ENCODE peak calls at places on chromosomes 16 and 17, in seven cellular contexts. U is effector memory CD4-positive, alpha-beta T cell; Y is PC-3; H is IMR-90; X is cardiac muscle cell; P is HCT116; W is CD8-positive, alpha-beta T cell. L is an unnamed sample.

GRCh38 chr17:57110152-57110542 is 25.1 kb downstream of the AKAP1 start:
- DNase-seq in U (no peak), Y (no peak), H (no peak), X (peak; percentile 23), P (no peak), W (no peak), L (no peak)

GRCh38 chr16:13936596-13937081 is 16.7 kb downstream of the ERCC4 start:
- DNase-seq in U (no peak), Y (peak; percentile 16), H (peak; percentile 69), X (peak; percentile 84), P (no peak), W (no peak), L (no peak)

GRCh38 chr16:74852500-74852875 is 77.9 kb upstream of the FA2H start:
- DNase-seq in U (no peak), Y (no peak), H (no peak), X (no peak), P (no peak), W (no peak), L (no peak)

GRCh38 chr17:75849724-75850123 is 5.4 kb downstream of the WBP2 start:
- DNase-seq in U (no peak), Y (no peak), H (no peak), X (no peak), P (no peak), W (no peak), L (no peak)

GRCh38 chr17:74825003-74825627 is 34.6 kb downstream of the GRIN2C start:
- DNase-seq in U (no peak), Y (no peak), H (no peak), X (no peak), P (no peak), W (no peak), L (no peak)

GRCh38 chr16:67278773-67279295 is 498 bp upstream of the PLEKHG4 start:
- DNase-seq in U (peak; percentile 17), Y (no peak), H (no peak), X (no peak), P (no peak), W (peak; percentile 9), L (no peak)

GRCh38 chr16:80012586-80012985 is 412.0 kb upstream of the MAF start:
- DNase-seq in U (no peak), Y (no peak), H (no peak), X (no peak), P (no peak), W (no peak), L (no peak)

GRCh38 chr16:73068546-73069401 is 20.8 kb upstream of the ZFHX3 start:
- DNase-seq in U (no peak), Y (peak; percentile 72), H (peak; percentile 99), X (peak; percentile 94), P (no peak), W (no peak), L (peak; percentile 54)

GRCh38 chr16:88530858-88531203 is 39.4 kb upstream of the ZC3H18 start:
- DNase-seq in U (no peak), Y (no peak), H (no peak), X (no peak), P (no peak), W (no peak), L (no peak)

GRCh38 chr17:31388770-31389672 is 2.5 kb upstream of the RAB11FIP4 start:
- DNase-seq in U (no peak), Y (peak; percentile 10), H (no peak), X (peak; percentile 33), P (no peak), W (peak; percentile 29), L (peak; percentile 55)

GRCh38 chr17:81035389-81036127 is 607 bp downstream of the BAIAP2 start:
- DNase-seq in U (no peak), Y (peak; percentile 38), H (no peak), X (peak; percentile 42), P (no peak), W (no peak), L (peak; percentile 53)

GRCh38 chr16:64132686-64133085 is 989.2 kb downstream of the CDH11 start:
- DNase-seq in U (no peak), Y (no peak), H (no peak), X (peak; percentile 0), P (no peak), W (no peak), L (peak; percentile 72)

GRCh38 chr17:50872710-50873424 is 6.7 kb upstream of the TOB1 start:
- DNase-seq in U (peak; percentile 25), Y (no peak), H (peak; percentile 25), X (peak; percentile 71), P (no peak), W (peak; percentile 36), L (no peak)

GRCh38 chr16:87447323-87447722 is 45.5 kb downstream of the ZCCHC14 start:
- DNase-seq in U (no peak), Y (no peak), H (peak; percentile 97), X (no peak), P (no peak), W (no peak), L (no peak)
- H3K36me3 ChIP-seq in U (peaks cover 13% of the 10 kb centered on the region), Y (peaks cover 8% of the 10 kb centered on the region), H (peaks cover 13% of the 10 kb centered on the region), X (peaks cover 16% of the 10 kb centered on the region), P (peaks cover 17% of the 10 kb centered on the region), W (peaks cover 16% of the 10 kb centered on the region), L (no peaks in the 10 kb centered on the region)

GRCh38 chr17:21296097-21297025 is 11.8 kb downstream of the MAP2K3 start:
- DNase-seq in U (no peak), Y (no peak), H (peak; percentile 40), X (no peak), P (no peak), W (no peak), L (no peak)

GRCh38 chr17:21298056-21298982 is 13.8 kb downstream of the MAP2K3 start:
- DNase-seq in U (no peak), Y (no peak), H (no peak), X (no peak), P (no peak), W (no peak), L (no peak)

GRCh38 chr17:21295036-21295952 is 10.8 kb downstream of the MAP2K3 start:
- DNase-seq in U (no peak), Y (no peak), H (peak; percentile 59), X (peak; percentile 19), P (no peak), W (no peak), L (no peak)

GRCh38 chr17:21297597-21297996 is 13.1 kb downstream of the MAP2K3 start:
- DNase-seq in U (no peak), Y (no peak), H (no peak), X (no peak), P (no peak), W (no peak), L (no peak)

GRCh38 chr17:21297026-21297520 is 12.6 kb downstream of the MAP2K3 start:
- DNase-seq in U (no peak), Y (no peak), H (no peak), X (no peak), P (no peak), W (no peak), L (no peak)
- H3K9me3 ChIP-seq in U (no peaks in the 10 kb centered on the region), Y (no peaks in the 10 kb centered on the region), H (peaks cover 3% of the 10 kb centered on the region), X (no peaks in the 10 kb centered on the region), P (peaks cover 3% of the 10 kb centered on the region), W (no peaks in the 10 kb centered on the region), L (no peaks in the 10 kb centered on the region)

DNA sequence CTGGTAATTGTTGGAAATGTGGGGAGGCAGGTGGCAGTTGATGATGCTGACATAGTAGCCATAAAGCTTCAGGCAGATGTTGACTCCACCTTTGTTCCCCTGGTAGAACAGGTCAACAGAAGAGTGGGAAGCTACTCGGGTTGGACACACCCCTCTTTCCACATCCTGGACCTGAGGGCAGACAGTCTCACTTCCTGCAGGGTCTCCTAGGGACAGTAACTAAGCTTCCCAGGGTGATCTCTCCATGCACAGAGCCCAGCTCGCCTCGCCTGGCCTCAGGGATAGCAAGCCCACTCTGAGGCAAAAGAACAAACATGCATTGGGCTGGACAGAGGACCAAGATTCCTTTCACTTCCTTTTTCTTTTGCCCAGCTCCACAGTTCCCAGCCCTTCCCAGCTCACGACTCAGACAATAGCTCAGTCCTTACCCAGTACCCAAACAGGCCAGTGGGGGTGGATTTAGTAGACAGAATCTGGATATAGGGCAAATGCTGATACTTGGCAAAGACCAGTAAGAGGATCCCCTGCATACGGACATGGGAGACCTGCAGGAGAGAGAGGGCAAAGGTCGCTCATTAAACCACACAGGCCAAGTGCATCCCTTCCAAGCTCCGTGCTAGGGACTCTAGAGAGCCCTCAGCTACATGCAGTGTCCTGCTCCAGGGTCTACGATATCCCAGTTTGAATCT is 7.0 kb downstream of the INPP5K start:
- DNase-seq in U (no peak), Y (no peak), H (no peak), X (no peak), P (no peak), W (no peak), L (no peak)
- H3K36me3 ChIP-seq in U (peaks cover 63% of the 10 kb centered on the region), Y (no peaks in the 10 kb centered on the region), H (peaks cover 35% of the 10 kb centered on the region), X (no peaks in the 10 kb centered on the region), P (no peaks in the 10 kb centered on the region), W (peaks cover 41% of the 10 kb centered on the region), L (no peaks in the 10 kb centered on the region)

GRCh38 chr16:3383045-3383448 is 17.8 kb downstream of the ZSCAN32 start:
- DNase-seq in U (no peak), Y (no peak), H (no peak), X (no peak), P (no peak), W (no peak), L (no peak)
- H3K9me3 ChIP-seq in U (peaks cover 66% of the 10 kb centered on the region), Y (peaks cover 31% of the 10 kb centered on the region), H (peaks cover 74% of the 10 kb centered on the region), X (peaks cover 10% of the 10 kb centered on the region), P (peaks cover 42% of the 10 kb centered on the region), W (peaks cover 49% of the 10 kb centered on the region), L (peaks cover 27% of the 10 kb centered on the region)

DNA sequence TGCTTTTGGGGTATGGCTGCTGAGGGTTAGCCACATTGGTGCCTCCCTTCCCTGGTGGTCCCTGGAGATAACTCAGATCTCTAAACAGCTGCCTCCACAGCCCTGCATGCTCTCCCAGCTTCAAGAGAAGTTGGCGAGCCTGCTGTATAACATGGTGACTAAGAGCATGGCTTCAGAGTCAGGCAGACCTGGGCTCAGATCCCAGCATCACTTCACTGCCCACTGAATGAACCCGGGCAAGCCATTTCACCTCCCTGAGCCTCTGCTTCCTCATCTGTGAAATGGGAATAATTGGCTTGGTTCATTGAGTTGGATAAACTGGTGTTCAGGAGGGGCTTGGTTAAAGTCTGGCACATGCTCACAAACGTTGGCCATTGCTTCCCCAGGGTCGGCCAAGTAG is 16.6 kb downstream of the KIF1C start:
- DNase-seq in U (no peak), Y (no peak), H (no peak), X (no peak), P (no peak), W (no peak), L (no peak)
- H3K36me3 ChIP-seq in U (peaks cover 7% of the 10 kb centered on the region), Y (peaks cover 3% of the 10 kb centered on the region), H (peaks cover 51% of the 10 kb centered on the region), X (peaks cover 35% of the 10 kb centered on the region), P (peaks cover 32% of the 10 kb centered on the region), W (no peaks in the 10 kb centered on the region), L (no peaks in the 10 kb centered on the region)

GRCh38 chr17:70343134-70343533 is 173.8 kb downstream of the KCNJ2 start:
- DNase-seq in U (no peak), Y (no peak), H (no peak), X (no peak), P (no peak), W (no peak), L (no peak)

GRCh38 chr17:70344356-70345060 is 175.2 kb downstream of the KCNJ2 start:
- DNase-seq in U (no peak), Y (peak; percentile 26), H (peak; percentile 27), X (peak; percentile 26), P (no peak), W (no peak), L (no peak)

GRCh38 chr17:70345061-70345460 is 175.7 kb downstream of the KCNJ2 start:
- DNase-seq in U (no peak), Y (no peak), H (no peak), X (no peak), P (no peak), W (no peak), L (no peak)
- H3K9me3 ChIP-seq in U (no peaks in the 10 kb centered on the region), Y (no peaks in the 10 kb centered on the region), H (no peaks in the 10 kb centered on the region), X (no peaks in the 10 kb centered on the region), P (peaks cover 13% of the 10 kb centered on the region), W (no peaks in the 10 kb centered on the region), L (no peaks in the 10 kb centered on the region)